ENCODE peak calls at places on chromosomes 1 and 21, in seven cellular contexts. L is cardiac muscle cell, V is OCI-LY7, R is RWPE1, Z is psoas muscle, G is tibial nerve, H is sigmoid colon. X is an unnamed sample.

GRCh38 chr1:151147132-151147503 is 687 bp upstream of the SEMA6C start:
- DNase-seq in L (peak), R (no peak), Z (no peak), G (no peak), H (no peak), V (no peak), X (no peak)

GRCh38 chr1:228004331-228004871 is 2.4 kb upstream of the WNT3A start:
- DNase-seq in Z (no peak), G (no peak), L (peak), V (peak), H (peak), R (no peak), X (peak)

GRCh38 chr1:206606867-206607266 is 5.4 kb downstream of the EIF2D start:
- DNase-seq in H (no peak), Z (no peak), R (peak), G (no peak), V (peak), L (peak), X (no peak)

GRCh38 chr1:77756052-77756754 is 3.4 kb downstream of the USP33 start:
- DNase-seq in L (no peak), V (peak), H (no peak), G (no peak), Z (no peak), R (no peak), X (no peak)

GRCh38 chr21:14120091-14120734 is 90.5 kb downstream of the LIPI start:
- DNase-seq in H (no peak), Z (no peak), L (no peak), V (peak), R (peak), G (no peak), X (no peak)

GRCh38 chr1:31632649-31633048 is 12.0 kb downstream of the PEF1 start:
- DNase-seq in V (no peak), H (no peak), G (no peak), R (no peak), L (no peak), Z (no peak), X (no peak)

GRCh38 chr1:30845891-30846290 is 62.7 kb downstream of the SDC3 start:
- DNase-seq in Z (no peak), G (no peak), R (no peak), H (no peak), V (no peak), L (no peak), X (no peak)

GRCh38 chr21:38323721-38324591 is 67.2 kb downstream of the KCNJ15 start:
- DNase-seq in Z (no peak), H (no peak), G (no peak), R (peak), V (no peak), L (peak), X (no peak)

GRCh38 chr1:159474926-159475325 is 35.4 kb downstream of the OR10J1 start:
- DNase-seq in L (no peak), V (no peak), H (no peak), G (no peak), Z (no peak), R (no peak), X (no peak)

GRCh38 chr1:10965621-10966226 is 46.7 kb upstream of the TARDBP start:
- DNase-seq in V (peak), L (peak), H (no peak), Z (no peak), R (peak), G (peak), X (no peak)

DNA sequence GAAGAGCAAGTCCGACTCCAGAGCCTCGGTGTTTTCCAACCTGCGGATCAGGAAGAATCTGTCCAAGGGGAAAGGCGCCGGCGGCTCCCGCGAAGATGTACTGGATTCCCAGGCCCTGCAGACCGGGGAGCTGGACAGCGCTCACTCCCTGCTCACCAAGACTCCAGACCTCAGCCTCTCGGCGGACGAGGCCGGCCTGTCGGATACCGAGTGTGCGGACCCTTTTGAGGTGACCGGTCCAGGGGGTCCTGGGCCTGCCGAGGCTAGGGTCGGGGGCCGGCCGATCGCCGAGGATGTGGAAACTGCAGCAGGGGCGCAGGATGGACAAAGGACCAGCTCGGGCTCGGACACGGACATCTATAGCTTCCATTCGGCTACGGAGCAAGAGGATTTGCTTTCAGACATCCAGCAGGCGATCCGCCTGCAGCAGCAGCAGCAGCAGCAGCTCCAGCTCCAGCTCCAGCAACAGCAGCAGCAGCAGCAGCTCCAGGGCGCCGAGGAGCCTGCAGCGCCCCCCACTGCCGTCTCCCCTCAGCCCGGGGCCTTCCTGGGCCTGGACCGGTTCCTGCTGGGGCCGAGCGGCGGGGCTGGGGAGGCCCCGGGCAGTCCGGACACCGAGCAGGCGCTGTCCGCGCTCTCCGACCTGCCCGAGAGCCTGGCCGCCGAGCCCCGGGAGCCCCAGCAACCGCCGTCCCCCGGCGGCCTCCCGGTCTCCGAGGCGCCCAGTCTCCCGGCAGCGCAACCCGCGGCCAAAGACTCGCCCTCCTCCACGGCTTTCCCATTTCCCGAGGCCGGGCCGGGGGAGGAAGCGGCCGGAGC is 827 bp downstream of the FMN2 start:
- DNase-seq in Z (no peak), R (peak), V (no peak), H (peak), G (no peak), L (peak), X (no peak)
- H3K27ac ChIP-seq in Z (no peak), R (no peak), V (no peak), H (peak), G (peak), L (no peak), X (no peak)

GRCh38 chr21:36656138-36656537 is 42.8 kb upstream of the SIM2 start:
- DNase-seq in V (no peak), R (peak), Z (no peak), H (no peak), L (no peak), G (no peak), X (no peak)
- H3K27ac ChIP-seq in V (no peak), R (no peak), Z (no peak), H (no peak), L (no peak), G (no peak), X (no peak)

DNA sequence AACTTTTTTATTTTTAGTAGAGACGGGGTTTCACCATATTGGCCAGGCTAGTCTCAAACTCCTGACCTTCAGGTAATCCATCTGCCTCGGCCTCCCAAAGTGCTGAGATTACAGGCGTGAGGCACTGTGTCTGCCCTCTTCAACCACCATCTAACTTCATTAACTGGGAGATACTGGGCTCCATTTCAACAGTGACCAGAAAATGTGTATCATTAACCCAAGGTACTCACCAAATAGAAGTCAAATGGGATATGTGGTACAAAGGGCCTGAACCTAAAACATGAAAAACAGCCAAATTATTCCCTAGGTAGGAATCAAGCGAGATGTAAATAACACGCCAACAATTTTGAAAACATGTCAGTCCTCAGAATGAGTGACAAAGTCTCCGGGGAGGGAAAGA is 1.2 kb downstream of the ILF2 start:
- DNase-seq in Z (no peak), G (no peak), R (no peak), H (no peak), V (no peak), L (no peak), X (peak)
- H3K27ac ChIP-seq in Z (peak), G (peak), R (no peak), H (peak), V (no peak), L (no peak), X (peak)

GRCh38 chr1:211985556-211986264 is 49.6 kb downstream of the INTS7 start:
- DNase-seq in H (no peak), G (no peak), R (no peak), Z (no peak), L (no peak), V (no peak), X (no peak)

GRCh38 chr1:211991695-211992094 is 43.7 kb downstream of the INTS7 start:
- DNase-seq in H (no peak), L (no peak), R (no peak), V (no peak), G (no peak), Z (no peak), X (no peak)

DNA sequence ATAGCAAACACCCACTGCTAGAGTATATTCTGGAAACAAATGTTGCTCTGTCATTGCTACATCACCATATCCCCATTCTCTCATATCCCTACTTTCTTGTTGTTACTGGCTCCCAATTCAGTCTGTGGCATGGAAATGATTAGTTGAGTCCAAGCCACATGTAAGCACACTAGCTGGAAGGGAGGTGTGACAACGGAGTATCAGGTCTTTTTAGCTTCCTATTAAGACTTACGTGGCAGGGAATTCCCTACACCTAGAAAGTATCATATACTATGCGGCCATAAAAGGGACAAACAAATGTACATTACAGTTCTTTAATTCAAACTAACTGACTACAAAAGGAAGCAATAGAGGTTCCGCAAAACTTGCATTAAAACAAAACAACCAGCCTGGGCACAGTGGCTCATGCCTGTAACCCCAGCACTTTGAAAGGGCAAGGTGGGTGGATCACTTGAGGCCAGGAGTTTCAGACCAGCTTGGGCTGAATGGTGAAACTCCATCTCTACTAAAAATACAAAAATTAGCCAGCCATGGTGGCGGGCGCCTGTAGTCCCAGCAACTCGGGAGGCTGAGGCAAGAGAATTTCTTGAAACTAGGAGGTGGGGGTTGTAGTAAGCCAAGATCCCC is 48.6 kb downstream of the INTS7 start:
- DNase-seq in G (no peak), R (no peak), V (no peak), H (no peak), Z (no peak), L (no peak), X (no peak)
- H3K27ac ChIP-seq in G (no peak), R (no peak), V (no peak), H (no peak), Z (no peak), L (no peak), X (no peak)

GRCh38 chr1:80909175-80909784 is 891.5 kb upstream of the ADGRL2 start:
- DNase-seq in L (no peak), V (no peak), H (no peak), R (no peak), G (no peak), Z (no peak), X (no peak)
- H3K27ac ChIP-seq in L (no peak), V (no peak), H (no peak), R (no peak), G (no peak), Z (no peak), X (no peak)

GRCh38 chr1:156744344-156744743 is 3.5 kb upstream of the MRPL24 start:
- DNase-seq in Z (no peak), H (no peak), L (no peak), G (no peak), R (no peak), V (no peak), X (no peak)
- H3K27ac ChIP-seq in Z (peak), H (peak), L (peak), G (peak), R (peak), V (no peak), X (no peak)

X was measured in spleen.